ENCODE peak calls at places on chromosome 5, in four cellular contexts. One of them, this sample, is unnamed.

GRCh38 chr5:96338624-96339023 is 94.4 kb downstream of the PCSK1 start:
- DNase-seq in DMS79: no peak
- DNase-seq in cardiac fibroblast: peak; percentile 63
- DNase-seq in activated T-cell treated with anti-CD3 and anti-CD28 coated beads for 24 hours: no peak
- DNase-seq in this sample: no peak

GRCh38 chr5:173201636-173202265 is 33.3 kb downstream of the NKX2-5 start:
- DNase-seq in DMS79: no peak
- DNase-seq in cardiac fibroblast: peak; percentile 51
- DNase-seq in activated T-cell treated with anti-CD3 and anti-CD28 coated beads for 24 hours: no peak
- DNase-seq in this sample: peak; percentile 64

GRCh38 chr5:32020271-32020670 is 153.8 kb downstream of the GOLPH3 start:
- DNase-seq in DMS79: no peak
- DNase-seq in cardiac fibroblast: no peak
- DNase-seq in activated T-cell treated with anti-CD3 and anti-CD28 coated beads for 24 hours: no peak
- DNase-seq in this sample: peak; percentile 27

GRCh38 chr5:108975697-108976096 is 228.0 kb downstream of the FER start:
- DNase-seq in DMS79: no peak
- DNase-seq in cardiac fibroblast: no peak
- DNase-seq in activated T-cell treated with anti-CD3 and anti-CD28 coated beads for 24 hours: no peak
- DNase-seq in this sample: no peak

GRCh38 chr5:862367-863243 is 11.8 kb upstream of the ZDHHC11 start:
- DNase-seq in DMS79: peak; percentile 77
- DNase-seq in cardiac fibroblast: no peak
- DNase-seq in activated T-cell treated with anti-CD3 and anti-CD28 coated beads for 24 hours: no peak
- DNase-seq in this sample: no peak

GRCh38 chr5:88144219-88145040 is 124.2 kb downstream of the TMEM161B start:
- DNase-seq in DMS79: no peak
- DNase-seq in cardiac fibroblast: no peak
- DNase-seq in activated T-cell treated with anti-CD3 and anti-CD28 coated beads for 24 hours: no peak
- DNase-seq in this sample: no peak

GRCh38 chr5:157387683-157388093 is 72.3 kb upstream of the NIPAL4 start:
- DNase-seq in DMS79: no peak
- DNase-seq in cardiac fibroblast: peak; percentile 93
- DNase-seq in activated T-cell treated with anti-CD3 and anti-CD28 coated beads for 24 hours: no peak
- DNase-seq in this sample: peak; percentile 95

GRCh38 chr5:139820606-139821005 is 25.0 kb downstream of the PSD2 start:
- DNase-seq in DMS79: no peak
- DNase-seq in cardiac fibroblast: no peak
- DNase-seq in activated T-cell treated with anti-CD3 and anti-CD28 coated beads for 24 hours: no peak
- DNase-seq in this sample: no peak

GRCh38 chr5:14706615-14707021 is 42.1 kb downstream of the OTULIN start:
- DNase-seq in DMS79: no peak
- DNase-seq in cardiac fibroblast: peak; percentile 46
- DNase-seq in activated T-cell treated with anti-CD3 and anti-CD28 coated beads for 24 hours: no peak
- DNase-seq in this sample: peak; percentile 73

GRCh38 chr5:1884638-1885475 is 2.1 kb upstream of the IRX4 start:
- DNase-seq in DMS79: no peak
- DNase-seq in cardiac fibroblast: no peak
- DNase-seq in activated T-cell treated with anti-CD3 and anti-CD28 coated beads for 24 hours: no peak
- DNase-seq in this sample: no peak

GRCh38 chr5:140015706-140016105 is 27.4 kb downstream of the NRG2 start:
- DNase-seq in DMS79: no peak
- DNase-seq in cardiac fibroblast: no peak
- DNase-seq in activated T-cell treated with anti-CD3 and anti-CD28 coated beads for 24 hours: no peak
- DNase-seq in this sample: no peak

GRCh38 chr5:94376672-94377345 is 241.6 kb downstream of the KIAA0825 start:
- DNase-seq in DMS79: no peak
- DNase-seq in cardiac fibroblast: no peak
- DNase-seq in activated T-cell treated with anti-CD3 and anti-CD28 coated beads for 24 hours: no peak
- DNase-seq in this sample: no peak

GRCh38 chr5:113405530-113405929 is 29.3 kb downstream of the TSSK1B start:
- DNase-seq in DMS79: no peak
- DNase-seq in cardiac fibroblast: no peak
- DNase-seq in activated T-cell treated with anti-CD3 and anti-CD28 coated beads for 24 hours: no peak
- DNase-seq in this sample: no peak

GRCh38 chr5:59164041-59164830 is 581.4 kb downstream of the RAB3C start:
- DNase-seq in DMS79: no peak
- DNase-seq in cardiac fibroblast: no peak
- DNase-seq in activated T-cell treated with anti-CD3 and anti-CD28 coated beads for 24 hours: no peak
- DNase-seq in this sample: no peak

GRCh38 chr5:148620696-148621095 is 33.6 kb downstream of the HTR4 start:
- DNase-seq in DMS79: no peak
- DNase-seq in cardiac fibroblast: no peak
- DNase-seq in activated T-cell treated with anti-CD3 and anti-CD28 coated beads for 24 hours: peak; percentile 7
- DNase-seq in this sample: no peak

GRCh38 chr5:131196331-131196730 is 25.6 kb downstream of the LYRM7 start:
- DNase-seq in DMS79: no peak
- DNase-seq in cardiac fibroblast: no peak
- DNase-seq in activated T-cell treated with anti-CD3 and anti-CD28 coated beads for 24 hours: no peak
- DNase-seq in this sample: no peak

GRCh38 chr5:140049713-140050112 is 6.6 kb upstream of the NRG2 start:
- DNase-seq in DMS79: no peak
- DNase-seq in cardiac fibroblast: no peak
- DNase-seq in activated T-cell treated with anti-CD3 and anti-CD28 coated beads for 24 hours: no peak
- DNase-seq in this sample: no peak

GRCh38 chr5:66169534-66169933 is 25.4 kb downstream of the SREK1 start:
- DNase-seq in DMS79: no peak
- DNase-seq in cardiac fibroblast: no peak
- DNase-seq in activated T-cell treated with anti-CD3 and anti-CD28 coated beads for 24 hours: no peak
- DNase-seq in this sample: no peak

GRCh38 chr5:172600571-172600970 is 40.5 kb upstream of the NEURL1B start:
- DNase-seq in DMS79: no peak
- DNase-seq in cardiac fibroblast: no peak
- DNase-seq in activated T-cell treated with anti-CD3 and anti-CD28 coated beads for 24 hours: no peak
- DNase-seq in this sample: no peak